ENCODE peak calls at places on chromosomes 13 and 19, in four cellular contexts. C is tibial nerve; O is stimulated activated CD8-positive, alpha-beta memory T cell treated with anti-CD3 and anti-CD28 coated beads, Interleukin-7, amount 100 ng/mL, for 1 hour; G is pancreas. N is an unnamed sample.

GRCh38 chr13:23850134-23850533 is 39.1 kb downstream of the MIPEP start:
- DNase-seq in O (no peak), G (no peak), C (no peak), N (no peak)

GRCh38 chr13:46721054-46721453 is 75.9 kb downstream of the ESD start:
- DNase-seq in C (no peak), G (peak; percentile 20), O (no peak), N (no peak)

GRCh38 chr13:70080030-70080429 is 27.6 kb upstream of the ATXN8OS start:
- DNase-seq in G (no peak), O (no peak), C (no peak), N (no peak)

GRCh38 chr13:100542546-100543156 is 45.9 kb downstream of the GGACT start:
- DNase-seq in O (no peak), G (no peak), C (no peak), N (no peak)

GRCh38 chr19:10651821-10652220 is 2.3 kb upstream of the ILF3 start:
- DNase-seq in G (no peak), C (no peak), O (no peak), N (no peak)

GRCh38 chr19:58261968-58262921 is 16.5 kb upstream of the ZNF8 start:
- DNase-seq in O (no peak), G (no peak), C (no peak), N (no peak)

GRCh38 chr19:18253716-18254115 is 20.5 kb downstream of the IQCN start:
- DNase-seq in G (no peak), O (no peak), C (no peak), N (no peak)

GRCh38 chr13:43583331-43583730 is 203.4 kb downstream of the ENOX1 start:
- DNase-seq in G (no peak), C (no peak), O (no peak), N (no peak)

GRCh38 chr13:76314495-76314894 is 571.7 kb downstream of the KCTD12 start:
- DNase-seq in G (no peak), O (no peak), C (no peak), N (no peak)

GRCh38 chr13:42392706-42393572 is 121.0 kb downstream of the AKAP11 start:
- DNase-seq in O (no peak), C (no peak), G (no peak), N (no peak)

GRCh38 chr13:106367361-106367781 is 168.1 kb downstream of the EFNB2 start:
- DNase-seq in O (no peak), G (no peak), C (no peak), N (no peak)

GRCh38 chr13:88919970-88920628 is 1248.9 kb downstream of the SLITRK5 start:
- DNase-seq in C (no peak), G (no peak), O (no peak), N (no peak)

GRCh38 chr19:11125994-11126685 is 29.4 kb downstream of the SPC24 start:
- DNase-seq in O (peak; percentile 72), C (peak; percentile 82), G (peak; percentile 68), N (no peak)

GRCh38 chr19:11767633-11768133 is 883 bp downstream of the ZNF441 start:
- DNase-seq in O (no peak), G (peak; percentile 48), C (no peak), N (no peak)

GRCh38 chr19:47518139-47518538 is 3.3 kb upstream of the NAPA start:
- DNase-seq in G (no peak), O (no peak), C (no peak), N (no peak)

GRCh38 chr19:35442091-35442490 is 6.0 kb upstream of the FFAR2 start:
- DNase-seq in O (no peak), G (no peak), C (no peak), N (no peak)

GRCh38 chr19:28399187-28399586 is 813.8 kb downstream of the UQCRFS1 start:
- DNase-seq in G (no peak), O (no peak), C (no peak), N (no peak)

GRCh38 chr19:11092181-11092538 is 2.9 kb downstream of the LDLR start:
- DNase-seq in O (no peak), C (no peak), G (no peak), N (no peak)

GRCh38 chr13:86870388-86870966 is 800.7 kb upstream of the SLITRK5 start:
- DNase-seq in O (no peak), C (no peak), G (no peak), N (no peak)

GRCh38 chr19:6276447-6276846 is 3.3 kb downstream of the MLLT1 start:
- DNase-seq in G (no peak), O (no peak), C (peak; percentile 59), N (no peak)

GRCh38 chr13:41909524-41909923 is 51.4 kb downstream of the VWA8 start:
- DNase-seq in G (no peak), C (no peak), O (no peak), N (no peak)

GRCh38 chr13:113402471-113403254 is 38.7 kb upstream of the GRTP1 start:
- DNase-seq in G (no peak), O (no peak), C (peak; percentile 7), N (no peak)

GRCh38 chr19:51809787-51810186 is 14.8 kb downstream of the FPR3 start:
- DNase-seq in C (no peak), O (no peak), G (no peak), N (no peak)

GRCh38 chr13:96772426-96772825 is 221.8 kb downstream of the OXGR1 start:
- DNase-seq in G (no peak), O (no peak), C (no peak), N (no peak)

GRCh38 chr13:27953671-27954405 is 15.3 kb downstream of the CDX2 start:
- DNase-seq in C (peak; percentile 43), G (peak; percentile 81), O (peak; percentile 30), N (peak; percentile 64)

GRCh38 chr13:61156753-61157152 is 258.9 kb downstream of the PCDH20 start:
- DNase-seq in C (no peak), G (no peak), O (no peak), N (no peak)

GRCh38 chr19:47094557-47095517 is 18.7 kb downstream of the ZC3H4 start:
- DNase-seq in O (no peak), G (peak; percentile 59), C (no peak), N (no peak)

GRCh38 chr19:8605514-8605913 is 5.0 kb downstream of the ADAMTS10 start:
- DNase-seq in O (no peak), C (no peak), G (no peak), N (no peak)

GRCh38 chr13:112690242-112690943 is 555 bp downstream of the ATP11A start:
- DNase-seq in G (peak; percentile 48), O (no peak), C (no peak), N (no peak)

GRCh38 chr13:59086147-59086546 is 1077.6 kb downstream of the DIAPH3 start:
- DNase-seq in C (no peak), O (no peak), G (no peak), N (no peak)

GRCh38 chr13:41633776-41634175 is 176.4 kb downstream of the RGCC start:
- DNase-seq in O (no peak), C (no peak), G (no peak), N (no peak)

GRCh38 chr13:47813683-47814082 is 187.4 kb downstream of the SUCLA2 start:
- DNase-seq in C (no peak), O (no peak), G (no peak), N (no peak)

GRCh38 chr13:86584301-86584700 is 785.1 kb upstream of the SLITRK6 start:
- DNase-seq in C (no peak), G (no peak), O (no peak), N (no peak)

GRCh38 chr19:30546332-30546731 is 174.1 kb downstream of the ZNF536 start:
- DNase-seq in G (no peak), C (no peak), O (no peak), N (no peak)

GRCh38 chr19:3369337-3370213 is 3.2 kb downstream of the NFIC start:
- DNase-seq in C (no peak), O (no peak), G (no peak), N (no peak)

GRCh38 chr13:60765700-60766411 is 368.8 kb downstream of the TDRD3 start:
- DNase-seq in O (no peak), C (no peak), G (no peak), N (no peak)

GRCh38 chr13:32142956-32143375 is 111.4 kb downstream of the FRY start:
- DNase-seq in C (no peak), O (no peak), G (no peak), N (no peak)

GRCh38 chr19:39356073-39356472 is 13.9 kb downstream of the SAMD4B start:
- DNase-seq in O (no peak), C (no peak), G (no peak), N (no peak)